ENCODE peak calls at places on chromosomes 1 and 21, in seven cellular contexts. One of them, this sample, is unnamed.

GRCh38 chr21:45132841-45133573 is 58.6 kb downstream of the ADARB1 start:
- DNase-seq in CD4-positive, alpha-beta T cell: no peak
- DNase-seq in IMR-90: no peak
- DNase-seq in RWPE1: no peak
- DNase-seq in ovary: no peak
- DNase-seq in breast epithelium: no peak
- DNase-seq in uterus: no peak
- DNase-seq in this sample: no peak

GRCh38 chr1:66285618-66286270 is 248.2 kb upstream of the SGIP1 start:
- DNase-seq in IMR-90: no peak
- DNase-seq in CD4-positive, alpha-beta T cell: no peak
- DNase-seq in breast epithelium: no peak
- DNase-seq in uterus: no peak
- DNase-seq in ovary: no peak
- DNase-seq in RWPE1: no peak
- DNase-seq in this sample: no peak

GRCh38 chr1:38028671-38029070 is 16.1 kb downstream of the UTP11 start:
- DNase-seq in uterus: no peak
- DNase-seq in ovary: no peak
- DNase-seq in breast epithelium: no peak
- DNase-seq in CD4-positive, alpha-beta T cell: no peak
- DNase-seq in IMR-90: no peak
- DNase-seq in RWPE1: no peak
- DNase-seq in this sample: peak

GRCh38 chr21:34576043-34576466 is 38.9 kb downstream of the RCAN1 start:
- DNase-seq in breast epithelium: no peak
- DNase-seq in uterus: no peak
- DNase-seq in RWPE1: peak
- DNase-seq in CD4-positive, alpha-beta T cell: no peak
- DNase-seq in ovary: no peak
- DNase-seq in IMR-90: peak
- DNase-seq in this sample: no peak

GRCh38 chr1:61221642-61222041 is 139.3 kb downstream of the NFIA start:
- DNase-seq in IMR-90: peak
- DNase-seq in ovary: no peak
- DNase-seq in breast epithelium: no peak
- DNase-seq in RWPE1: no peak
- DNase-seq in uterus: no peak
- DNase-seq in CD4-positive, alpha-beta T cell: no peak
- DNase-seq in this sample: no peak

GRCh38 chr1:85584264-85584781 is 3.8 kb downstream of the CCN1 start:
- DNase-seq in breast epithelium: no peak
- DNase-seq in RWPE1: peak
- DNase-seq in CD4-positive, alpha-beta T cell: no peak
- DNase-seq in ovary: no peak
- DNase-seq in IMR-90: peak
- DNase-seq in uterus: no peak
- DNase-seq in this sample: no peak

GRCh38 chr1:3456964-3457909 is 2.8 kb downstream of the ARHGEF16 start:
- DNase-seq in RWPE1: no peak
- DNase-seq in CD4-positive, alpha-beta T cell: no peak
- DNase-seq in uterus: no peak
- DNase-seq in breast epithelium: no peak
- DNase-seq in IMR-90: no peak
- DNase-seq in ovary: no peak
- DNase-seq in this sample: no peak

GRCh38 chr1:22976461-22977243 is 4.0 kb upstream of the LACTBL1 start:
- DNase-seq in ovary: no peak
- DNase-seq in CD4-positive, alpha-beta T cell: peak
- DNase-seq in breast epithelium: no peak
- DNase-seq in uterus: no peak
- DNase-seq in RWPE1: peak
- DNase-seq in IMR-90: peak
- DNase-seq in this sample: peak

GRCh38 chr1:66353207-66353606 is 180.7 kb upstream of the SGIP1 start:
- DNase-seq in ovary: no peak
- DNase-seq in IMR-90: no peak
- DNase-seq in RWPE1: no peak
- DNase-seq in uterus: no peak
- DNase-seq in CD4-positive, alpha-beta T cell: no peak
- DNase-seq in breast epithelium: no peak
- DNase-seq in this sample: no peak

GRCh38 chr1:44807364-44808062 is 362 bp upstream of the DYNLT4 start:
- DNase-seq in IMR-90: peak
- DNase-seq in RWPE1: peak
- DNase-seq in uterus: peak
- DNase-seq in CD4-positive, alpha-beta T cell: peak
- DNase-seq in ovary: peak
- DNase-seq in breast epithelium: peak
- DNase-seq in this sample: peak
- TF ChIP-seq CTCF in IMR-90: no peak
- TF ChIP-seq CTCF in RWPE1: no peak
- TF ChIP-seq CTCF in uterus: no peak
- TF ChIP-seq CTCF in CD4-positive, alpha-beta T cell: no peak
- TF ChIP-seq CTCF in ovary: no peak
- TF ChIP-seq CTCF in breast epithelium: no peak
- TF ChIP-seq CTCF in this sample: no peak

DNA sequence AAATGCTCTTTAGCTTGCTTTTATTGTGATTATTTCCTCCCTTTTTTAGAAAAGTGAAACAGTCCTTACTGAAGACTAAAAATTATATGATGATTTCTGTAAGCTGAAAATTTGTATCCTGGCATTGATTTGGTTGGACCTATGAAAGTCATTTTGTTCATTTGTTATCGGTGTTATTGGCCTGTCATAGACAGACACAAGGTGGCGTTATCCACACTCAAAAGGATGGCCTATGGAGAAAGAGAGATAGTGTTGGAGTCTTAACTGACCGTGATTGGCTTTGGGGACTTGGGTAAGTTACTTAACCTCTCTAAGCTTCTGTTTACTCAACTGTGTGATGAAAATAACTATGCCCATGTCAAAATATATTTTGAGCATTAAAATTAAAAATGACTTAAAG is 203.6 kb upstream of the CHODL start:
- DNase-seq in CD4-positive, alpha-beta T cell: no peak
- DNase-seq in IMR-90: no peak
- DNase-seq in breast epithelium: no peak
- DNase-seq in ovary: no peak
- DNase-seq in uterus: no peak
- DNase-seq in RWPE1: no peak
- DNase-seq in this sample: peak
- TF ChIP-seq CTCF in CD4-positive, alpha-beta T cell: no peak
- TF ChIP-seq CTCF in IMR-90: no peak
- TF ChIP-seq CTCF in breast epithelium: no peak
- TF ChIP-seq CTCF in ovary: no peak
- TF ChIP-seq CTCF in uterus: no peak
- TF ChIP-seq CTCF in RWPE1: peak
- TF ChIP-seq CTCF in this sample: peak

GRCh38 chr1:222372221-222372620 is 175.7 kb downstream of the HHIPL2 start:
- DNase-seq in CD4-positive, alpha-beta T cell: no peak
- DNase-seq in RWPE1: no peak
- DNase-seq in ovary: no peak
- DNase-seq in breast epithelium: no peak
- DNase-seq in uterus: no peak
- DNase-seq in IMR-90: peak
- DNase-seq in this sample: no peak

GRCh38 chr1:222369991-222370910 is 177.7 kb downstream of the HHIPL2 start:
- DNase-seq in IMR-90: peak
- DNase-seq in CD4-positive, alpha-beta T cell: no peak
- DNase-seq in RWPE1: peak
- DNase-seq in uterus: no peak
- DNase-seq in breast epithelium: no peak
- DNase-seq in ovary: no peak
- DNase-seq in this sample: no peak

GRCh38 chr1:222369148-222369547 is 178.8 kb downstream of the HHIPL2 start:
- DNase-seq in breast epithelium: no peak
- DNase-seq in IMR-90: no peak
- DNase-seq in uterus: no peak
- DNase-seq in RWPE1: no peak
- DNase-seq in ovary: no peak
- DNase-seq in CD4-positive, alpha-beta T cell: no peak
- DNase-seq in this sample: no peak

GRCh38 chr1:222373216-222373615 is 174.7 kb downstream of the HHIPL2 start:
- DNase-seq in IMR-90: no peak
- DNase-seq in breast epithelium: no peak
- DNase-seq in CD4-positive, alpha-beta T cell: no peak
- DNase-seq in ovary: no peak
- DNase-seq in RWPE1: no peak
- DNase-seq in uterus: no peak
- DNase-seq in this sample: no peak

GRCh38 chr1:222370911-222371717 is 176.8 kb downstream of the HHIPL2 start:
- DNase-seq in RWPE1: peak
- DNase-seq in IMR-90: peak
- DNase-seq in CD4-positive, alpha-beta T cell: no peak
- DNase-seq in ovary: no peak
- DNase-seq in uterus: no peak
- DNase-seq in breast epithelium: no peak
- DNase-seq in this sample: no peak
- TF ChIP-seq CTCF in RWPE1: no peak
- TF ChIP-seq CTCF in IMR-90: no peak
- TF ChIP-seq CTCF in CD4-positive, alpha-beta T cell: no peak
- TF ChIP-seq CTCF in ovary: no peak
- TF ChIP-seq CTCF in uterus: no peak
- TF ChIP-seq CTCF in breast epithelium: no peak
- TF ChIP-seq CTCF in this sample: no peak

GRCh38 chr1:168092566-168093355 is 44.0 kb downstream of the GPR161 start:
- DNase-seq in RWPE1: no peak
- DNase-seq in ovary: no peak
- DNase-seq in IMR-90: no peak
- DNase-seq in breast epithelium: no peak
- DNase-seq in CD4-positive, alpha-beta T cell: no peak
- DNase-seq in uterus: no peak
- DNase-seq in this sample: no peak
- TF ChIP-seq CTCF in RWPE1: peak
- TF ChIP-seq CTCF in ovary: peak
- TF ChIP-seq CTCF in IMR-90: peak
- TF ChIP-seq CTCF in breast epithelium: no peak
- TF ChIP-seq CTCF in CD4-positive, alpha-beta T cell: no peak
- TF ChIP-seq CTCF in uterus: peak
- TF ChIP-seq CTCF in this sample: no peak

GRCh38 chr1:155646307-155646706 is 36.3 kb downstream of the MSTO1 start:
- DNase-seq in RWPE1: no peak
- DNase-seq in IMR-90: peak
- DNase-seq in ovary: no peak
- DNase-seq in uterus: no peak
- DNase-seq in breast epithelium: no peak
- DNase-seq in CD4-positive, alpha-beta T cell: no peak
- DNase-seq in this sample: no peak
- TF ChIP-seq CTCF in RWPE1: no peak
- TF ChIP-seq CTCF in IMR-90: no peak
- TF ChIP-seq CTCF in ovary: no peak
- TF ChIP-seq CTCF in uterus: no peak
- TF ChIP-seq CTCF in breast epithelium: no peak
- TF ChIP-seq CTCF in CD4-positive, alpha-beta T cell: no peak
- TF ChIP-seq CTCF in this sample: no peak

GRCh38 chr1:15062479-15063099 is 91.0 kb upstream of the TMEM51 start:
- DNase-seq in uterus: no peak
- DNase-seq in IMR-90: no peak
- DNase-seq in ovary: no peak
- DNase-seq in RWPE1: no peak
- DNase-seq in breast epithelium: no peak
- DNase-seq in CD4-positive, alpha-beta T cell: no peak
- DNase-seq in this sample: no peak
- TF ChIP-seq CTCF in uterus: no peak
- TF ChIP-seq CTCF in IMR-90: peak
- TF ChIP-seq CTCF in ovary: no peak
- TF ChIP-seq CTCF in RWPE1: peak
- TF ChIP-seq CTCF in breast epithelium: peak
- TF ChIP-seq CTCF in CD4-positive, alpha-beta T cell: no peak
- TF ChIP-seq CTCF in this sample: no peak

This sample was measured in GM20000.